ENCODE peak calls at places on chromosomes 4 and X, in six cellular contexts. S is neuronal stem cell, O is dorsolateral prefrontal cortex, F is amniotic stem cell, N is tibial nerve, R is AG10803. G is an unnamed sample.

GRCh38 chr4:11702886-11703555 is 274.3 kb upstream of the HS3ST1 start:
- DNase-seq in S (no peak), O (no peak), F (no peak), N (no peak), R (no peak), G (no peak)

GRCh38 chrX:33434256-33435092 is 223.1 kb upstream of the DMD start:
- DNase-seq in S (peak), O (peak), F (peak), N (peak), R (peak), G (peak)

GRCh38 chrX:2374086-2374485 is 126.7 kb downstream of the DHRSX start:
- DNase-seq in S (no peak), O (no peak), F (no peak), N (no peak), R (peak), G (no peak)

GRCh38 chr4:148203056-148203898 is 238.9 kb downstream of the NR3C2 start:
- DNase-seq in S (peak), O (no peak), F (no peak), N (no peak), R (no peak), G (no peak)

GRCh38 chr4:36255575-36255974 is 11.3 kb upstream of the ARAP2 start:
- DNase-seq in S (no peak), O (no peak), F (no peak), N (no peak), R (no peak), G (no peak)

GRCh38 chr4:12852338-12853307 is 631.5 kb downstream of the RAB28 start:
- DNase-seq in S (peak), O (no peak), F (peak), N (peak), R (peak), G (peak)

GRCh38 chr4:24798036-24798610 is 2.8 kb downstream of the SOD3 start:
- DNase-seq in S (no peak), O (no peak), F (no peak), N (no peak), R (no peak), G (no peak)

GRCh38 chr4:93359609-93360008 is 468.9 kb upstream of the ATOH1 start:
- DNase-seq in S (no peak), O (no peak), F (no peak), N (no peak), R (no peak), G (no peak)

GRCh38 chrX:33725556-33726232 is 406.4 kb downstream of the FAM47A start:
- DNase-seq in S (peak), O (no peak), F (no peak), N (no peak), R (no peak), G (no peak)

GRCh38 chr4:71785957-71786356 is 2.1 kb upstream of the GC start:
- DNase-seq in S (no peak), O (no peak), F (no peak), N (no peak), R (no peak), G (no peak)

GRCh38 chr4:20624783-20625364 is 75.4 kb upstream of the PACRGL start:
- DNase-seq in S (no peak), O (no peak), F (no peak), N (no peak), R (peak), G (no peak)

GRCh38 chr4:142324572-142324971 is 521.5 kb downstream of the INPP4B start:
- DNase-seq in S (no peak), O (no peak), F (no peak), N (no peak), R (no peak), G (no peak)

GRCh38 chr4:183493246-183493645 is 11.6 kb upstream of the ING2 start:
- DNase-seq in S (no peak), O (no peak), F (no peak), N (no peak), R (no peak), G (no peak)

GRCh38 chr4:118585015-118585414 is 100.2 kb upstream of the METTL14 start:
- DNase-seq in S (no peak), O (no peak), F (no peak), N (no peak), R (no peak), G (no peak)

GRCh38 chrX:72274526-72274925 is 2.5 kb downstream of the RPS4X start:
- DNase-seq in S (no peak), O (no peak), F (no peak), N (no peak), R (peak), G (no peak)

GRCh38 chr4:9409793-9410192 is 34.4 kb upstream of the DEFB131A start:
- DNase-seq in S (no peak), O (no peak), F (no peak), N (no peak), R (no peak), G (no peak)

GRCh38 chr4:169774466-169775445 is 17.0 kb upstream of the HPF1 start:
- DNase-seq in S (no peak), O (no peak), F (no peak), N (no peak), R (no peak), G (no peak)

GRCh38 chr4:156615066-156615514 is 356.5 kb downstream of the PDGFC start:
- DNase-seq in S (no peak), O (no peak), F (peak), N (no peak), R (peak), G (no peak)

GRCh38 chr4:151045907-151046306 is 30.8 kb upstream of the LRBA start:
- DNase-seq in S (no peak), O (no peak), F (no peak), N (no peak), R (no peak), G (peak)

GRCh38 chr4:6917445-6918241 is 8.0 kb downstream of the TBC1D14 start:
- DNase-seq in S (no peak), O (peak), F (no peak), N (peak), R (no peak), G (peak)

GRCh38 chr4:41660350-41660749 is 88.2 kb downstream of the PHOX2B start:
- DNase-seq in S (no peak), O (no peak), F (no peak), N (no peak), R (no peak), G (no peak)

GRCh38 chr4:122827899-122828601 is 1.4 kb downstream of the FGF2 start:
- DNase-seq in S (peak), O (no peak), F (peak), N (peak), R (peak), G (peak)